ENCODE peak calls at places on chromosomes 11 and 22, in five cellular contexts. One of them, this sample, is unnamed.

GRCh38 chr11:120385110-120385509 is 48.9 kb downstream of the ARHGEF12 start:
- DNase-seq in HS-27A: no peak
- DNase-seq in NCI-H345: no peak
- DNase-seq in HCEC 1CT: no peak
- DNase-seq in WTC11: no peak
- DNase-seq in this sample: no peak

GRCh38 chr22:26038365-26038764 is 130.9 kb upstream of the SEZ6L start:
- DNase-seq in HS-27A: no peak
- DNase-seq in WTC11: no peak
- DNase-seq in NCI-H345: peak
- DNase-seq in HCEC 1CT: no peak
- DNase-seq in this sample: no peak

GRCh38 chr22:22720724-22721261 is 76.4 kb downstream of the GGTLC2 start:
- DNase-seq in HCEC 1CT: no peak
- DNase-seq in WTC11: no peak
- DNase-seq in HS-27A: no peak
- DNase-seq in NCI-H345: no peak
- DNase-seq in this sample: peak

GRCh38 chr11:120598517-120599209 is 87.1 kb downstream of the GRIK4 start:
- DNase-seq in HS-27A: no peak
- DNase-seq in WTC11: no peak
- DNase-seq in HCEC 1CT: no peak
- DNase-seq in NCI-H345: no peak
- DNase-seq in this sample: peak

GRCh38 chr11:121723261-121723741 is 270.5 kb upstream of the SORL1-AS1 start:
- DNase-seq in HS-27A: no peak
- DNase-seq in WTC11: peak
- DNase-seq in HCEC 1CT: no peak
- DNase-seq in NCI-H345: no peak
- DNase-seq in this sample: no peak

GRCh38 chr11:107853070-107853469 is 5.5 kb downstream of the SLC35F2 start:
- DNase-seq in HCEC 1CT: no peak
- DNase-seq in WTC11: no peak
- DNase-seq in NCI-H345: no peak
- DNase-seq in HS-27A: no peak
- DNase-seq in this sample: no peak

GRCh38 chr11:58503361-58503856 is 4.5 kb downstream of the OR5B21 start:
- DNase-seq in HS-27A: no peak
- DNase-seq in NCI-H345: no peak
- DNase-seq in WTC11: no peak
- DNase-seq in HCEC 1CT: peak
- DNase-seq in this sample: no peak

GRCh38 chr22:37021710-37022482 is 2.4 kb downstream of the MPST start:
- DNase-seq in HCEC 1CT: peak
- DNase-seq in HS-27A: no peak
- DNase-seq in NCI-H345: no peak
- DNase-seq in WTC11: peak
- DNase-seq in this sample: peak

GRCh38 chr11:62856333-62856910 is 17.0 kb upstream of the WDR74 start:
- DNase-seq in HCEC 1CT: no peak
- DNase-seq in NCI-H345: no peak
- DNase-seq in HS-27A: no peak
- DNase-seq in WTC11: no peak
- DNase-seq in this sample: no peak

GRCh38 chr22:36762687-36763260 is 13.1 kb downstream of the IFT27 start:
- DNase-seq in HS-27A: no peak
- DNase-seq in NCI-H345: no peak
- DNase-seq in WTC11: no peak
- DNase-seq in HCEC 1CT: no peak
- DNase-seq in this sample: no peak

GRCh38 chr22:26990503-26991189 is 333.3 kb downstream of the MIAT start:
- DNase-seq in HS-27A: no peak
- DNase-seq in NCI-H345: no peak
- DNase-seq in HCEC 1CT: no peak
- DNase-seq in WTC11: no peak
- DNase-seq in this sample: no peak

This sample was measured in Peyer's patch.